ENCODE peak calls at places on chromosomes 11 and 22, in ten cellular contexts. A, T, S, P, Z, Q, D, Y, E and X are unnamed samples.

GRCh38 chr11:106321601-106322000 is 244.1 kb downstream of the AASDHPPT start:
- DNase-seq in A (no peak), T (no peak), S (no peak), P (no peak), Z (no peak), Q (no peak), D (no peak), Y (no peak), E (no peak), X (no peak)

GRCh38 chr11:27698872-27699241 is 1.4 kb downstream of the BDNF start:
- DNase-seq in A (peak), T (peak), S (peak), P (peak), Z (peak), Q (peak), D (peak), Y (peak), E (peak), X (peak)

GRCh38 chr22:17119481-17120202 is 1.5 kb downstream of the TMEM121B start:
- DNase-seq in A (no peak), T (no peak), S (no peak), P (peak), Z (peak), Q (peak), D (peak), Y (no peak), E (peak), X (no peak)

GRCh38 chr11:14768789-14769188 is 123.2 kb downstream of the CYP2R1 start:
- DNase-seq in A (no peak), T (no peak), S (no peak), P (no peak), Z (no peak), Q (no peak), D (no peak), Y (no peak), E (no peak), X (no peak)

GRCh38 chr22:50027639-50028537 is 15.3 kb upstream of the IL17REL start:
- DNase-seq in A (no peak), T (peak), S (no peak), P (no peak), Z (no peak), Q (peak), D (no peak), Y (no peak), E (no peak), X (peak)

GRCh38 chr11:71206186-71206585 is 46.2 kb downstream of the SHANK2 start:
- DNase-seq in A (peak), T (no peak), S (no peak), P (no peak), Z (peak), Q (no peak), D (peak), Y (no peak), E (peak), X (no peak)

GRCh38 chr11:94671553-94672366 is 96.4 kb upstream of the AMOTL1 start:
- DNase-seq in A (peak), T (no peak), S (peak), P (no peak), Z (no peak), Q (no peak), D (no peak), Y (no peak), E (no peak), X (peak)

GRCh38 chr22:17106785-17107546 is 14.2 kb downstream of the TMEM121B start:
- DNase-seq in A (no peak), T (no peak), S (no peak), P (no peak), Z (no peak), Q (no peak), D (no peak), Y (no peak), E (no peak), X (no peak)

GRCh38 chr11:122727101-122727929 is 71.8 kb downstream of the UBASH3B start:
- DNase-seq in A (no peak), T (no peak), S (no peak), P (no peak), Z (no peak), Q (no peak), D (no peak), Y (no peak), E (no peak), X (no peak)

GRCh38 chr11:8330416-8330815 is 66.7 kb upstream of the LMO1 start:
- DNase-seq in A (no peak), T (no peak), S (no peak), P (no peak), Z (no peak), Q (no peak), D (peak), Y (no peak), E (no peak), X (no peak)

GRCh38 chr22:46371623-46372226 is 36.2 kb downstream of the TRMU start:
- DNase-seq in A (no peak), T (no peak), S (no peak), P (no peak), Z (no peak), Q (no peak), D (no peak), Y (no peak), E (no peak), X (no peak)

GRCh38 chr11:96303067-96303466 is 39.9 kb downstream of the MAML2 start:
- DNase-seq in A (no peak), T (peak), S (peak), P (no peak), Z (peak), Q (no peak), D (no peak), Y (no peak), E (no peak), X (peak)

GRCh38 chr22:49095366-49095765 is 732.3 kb downstream of the BRD1 start:
- DNase-seq in A (no peak), T (no peak), S (no peak), P (no peak), Z (no peak), Q (no peak), D (no peak), Y (no peak), E (no peak), X (no peak)

GRCh38 chr11:86802601-86803051 is 2.3 kb downstream of the PRSS23 start:
- DNase-seq in A (peak), T (peak), S (no peak), P (no peak), Z (peak), Q (peak), D (no peak), Y (no peak), E (peak), X (peak)

GRCh38 chr11:72421351-72421750 is 13.0 kb downstream of the CLPB start:
- DNase-seq in A (no peak), T (no peak), S (no peak), P (no peak), Z (no peak), Q (no peak), D (no peak), Y (no peak), E (no peak), X (no peak)

GRCh38 chr22:31789803-31790202 is 36.0 kb downstream of the DEPDC5 start:
- DNase-seq in A (no peak), T (no peak), S (no peak), P (no peak), Z (no peak), Q (no peak), D (no peak), Y (no peak), E (no peak), X (no peak)

GRCh38 chr11:35364101-35364780 is 55.1 kb downstream of the SLC1A2 start:
- DNase-seq in A (peak), T (peak), S (peak), P (peak), Z (peak), Q (no peak), D (peak), Y (no peak), E (peak), X (peak)

GRCh38 chr11:77278595-77279506 is 22.6 kb downstream of the GDPD4 start:
- DNase-seq in A (peak), T (no peak), S (no peak), P (no peak), Z (peak), Q (no peak), D (no peak), Y (no peak), E (no peak), X (peak)

DNA sequence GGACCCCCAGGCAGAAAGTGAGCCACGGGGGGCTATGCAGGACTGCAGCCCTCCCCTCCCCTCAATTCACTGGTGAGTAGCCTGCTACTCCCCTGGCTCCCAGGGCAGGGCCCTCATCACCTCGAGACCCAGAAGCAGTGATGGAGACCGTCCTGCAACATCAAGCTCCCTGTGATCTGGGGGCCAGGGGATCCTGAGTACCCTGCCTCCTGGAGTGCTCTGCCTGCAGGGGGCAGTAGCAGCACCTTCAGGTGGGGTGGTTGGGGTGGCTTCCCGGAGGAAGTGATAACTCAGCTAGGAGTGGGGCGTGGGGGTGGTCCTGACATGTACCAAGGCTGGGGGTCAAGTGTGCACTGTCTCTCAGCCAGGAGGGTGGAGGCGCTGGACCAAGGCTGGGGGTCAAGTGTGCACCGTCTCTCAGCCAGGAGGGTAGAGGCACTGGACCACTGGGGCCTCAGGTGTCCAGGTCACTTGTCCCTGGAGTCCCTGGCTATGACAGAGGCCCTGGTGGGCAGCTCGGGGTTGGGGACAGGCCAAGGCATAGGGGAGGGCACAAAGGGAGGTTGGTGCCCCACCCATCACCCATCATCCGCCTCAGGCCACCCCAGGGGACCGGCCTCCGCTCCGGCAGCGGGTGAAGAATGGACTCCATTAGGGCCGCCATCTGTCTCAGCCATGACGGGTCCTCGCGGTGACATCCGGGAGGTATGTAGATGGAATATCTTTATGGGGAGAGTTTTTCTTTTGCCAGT is 9.4 kb downstream of the RTN4R start:
- DNase-seq in A (no peak), T (no peak), S (no peak), P (no peak), Z (no peak), Q (no peak), D (no peak), Y (no peak), E (no peak), X (no peak)
- TF ChIP-seq CTCF in A (peak), T (peak), S (peak), P (no peak), Z (peak), Q (peak), D (peak), Y (peak), E (no peak), X (peak)

DNA sequence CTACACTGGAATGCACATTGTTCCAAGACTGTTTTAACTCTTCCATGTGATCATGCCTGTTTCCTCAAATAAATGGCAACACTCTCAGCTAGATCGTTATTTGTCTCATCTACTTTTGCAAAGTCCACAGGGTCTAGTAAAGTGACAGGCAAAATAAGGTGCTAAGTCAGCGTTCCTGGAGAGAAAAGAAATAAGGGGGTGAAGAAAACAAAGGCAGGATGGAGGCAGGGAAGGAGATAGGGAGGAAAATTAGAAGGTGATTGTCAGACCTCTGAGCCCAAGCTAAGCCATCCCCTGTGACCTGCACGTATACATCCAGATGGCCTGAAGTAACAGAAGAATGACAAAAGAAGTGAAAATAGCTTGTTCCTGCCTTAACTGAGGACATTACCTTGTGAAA is 132.1 kb downstream of the RAB38 start:
- DNase-seq in A (no peak), T (no peak), S (no peak), P (no peak), Z (no peak), Q (peak), D (no peak), Y (no peak), E (no peak), X (no peak)
- TF ChIP-seq CTCF in A (no peak), T (no peak), S (no peak), P (no peak), Z (no peak), Q (no peak), D (no peak), Y (no peak), E (no peak), X (no peak)

GRCh38 chr22:39308614-39309363 is 10.6 kb downstream of the RPL3 start:
- DNase-seq in A (peak), T (peak), S (peak), P (no peak), Z (peak), Q (peak), D (peak), Y (peak), E (peak), X (peak)
- TF ChIP-seq CTCF in A (peak), T (no peak), S (peak), P (no peak), Z (peak), Q (no peak), D (no peak), Y (peak), E (no peak), X (peak)

GRCh38 chr11:22778642-22779041 is 51.0 kb downstream of the SVIP start:
- DNase-seq in A (no peak), T (no peak), S (no peak), P (no peak), Z (no peak), Q (no peak), D (no peak), Y (no peak), E (no peak), X (no peak)
- TF ChIP-seq CTCF in A (no peak), T (no peak), S (no peak), P (no peak), Z (no peak), Q (peak), D (no peak), Y (no peak), E (no peak), X (no peak)

DNA sequence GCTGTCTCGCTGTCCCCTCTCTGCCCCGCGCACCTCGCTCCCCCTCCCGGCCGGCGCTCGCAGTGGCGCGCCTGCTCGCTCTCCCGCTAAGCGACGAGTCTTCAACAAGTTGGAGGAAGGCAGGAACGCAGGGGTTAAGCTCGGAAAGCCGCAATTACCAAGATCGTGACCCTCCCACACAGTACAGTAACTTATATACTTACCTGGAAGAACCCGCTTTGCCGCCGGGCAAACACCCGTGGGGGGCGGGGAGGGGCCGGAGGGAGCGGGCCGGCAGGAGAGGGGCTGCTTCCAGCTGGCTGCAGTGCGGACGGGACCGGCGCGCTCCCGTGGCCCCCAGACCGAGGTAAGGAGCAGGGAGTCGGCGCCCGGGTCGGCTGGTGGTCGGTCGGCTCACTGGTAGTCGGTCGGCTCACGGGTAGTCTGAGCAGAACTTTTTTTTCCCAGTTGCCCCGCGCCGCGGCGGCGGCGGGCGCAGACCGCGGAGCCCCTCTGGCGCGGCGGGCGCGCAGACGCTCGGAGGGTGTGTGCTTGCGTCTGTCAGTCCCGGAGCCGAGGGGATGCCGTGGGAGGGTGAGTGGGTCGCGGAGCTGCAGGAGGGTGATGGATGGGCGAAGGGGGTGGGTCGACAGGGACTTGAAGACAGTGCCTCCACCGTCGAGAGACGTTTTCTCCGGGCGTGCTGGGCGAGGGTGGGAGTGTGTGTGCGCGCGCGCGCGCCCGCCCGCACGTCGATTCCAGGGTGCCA is 101.2 kb upstream of the HSD17B12 start:
- DNase-seq in A (no peak), T (peak), S (no peak), P (no peak), Z (peak), Q (peak), D (no peak), Y (no peak), E (peak), X (no peak)
- TF ChIP-seq CTCF in A (peak), T (no peak), S (peak), P (peak), Z (peak), Q (peak), D (peak), Y (peak), E (no peak), X (peak)

DNA sequence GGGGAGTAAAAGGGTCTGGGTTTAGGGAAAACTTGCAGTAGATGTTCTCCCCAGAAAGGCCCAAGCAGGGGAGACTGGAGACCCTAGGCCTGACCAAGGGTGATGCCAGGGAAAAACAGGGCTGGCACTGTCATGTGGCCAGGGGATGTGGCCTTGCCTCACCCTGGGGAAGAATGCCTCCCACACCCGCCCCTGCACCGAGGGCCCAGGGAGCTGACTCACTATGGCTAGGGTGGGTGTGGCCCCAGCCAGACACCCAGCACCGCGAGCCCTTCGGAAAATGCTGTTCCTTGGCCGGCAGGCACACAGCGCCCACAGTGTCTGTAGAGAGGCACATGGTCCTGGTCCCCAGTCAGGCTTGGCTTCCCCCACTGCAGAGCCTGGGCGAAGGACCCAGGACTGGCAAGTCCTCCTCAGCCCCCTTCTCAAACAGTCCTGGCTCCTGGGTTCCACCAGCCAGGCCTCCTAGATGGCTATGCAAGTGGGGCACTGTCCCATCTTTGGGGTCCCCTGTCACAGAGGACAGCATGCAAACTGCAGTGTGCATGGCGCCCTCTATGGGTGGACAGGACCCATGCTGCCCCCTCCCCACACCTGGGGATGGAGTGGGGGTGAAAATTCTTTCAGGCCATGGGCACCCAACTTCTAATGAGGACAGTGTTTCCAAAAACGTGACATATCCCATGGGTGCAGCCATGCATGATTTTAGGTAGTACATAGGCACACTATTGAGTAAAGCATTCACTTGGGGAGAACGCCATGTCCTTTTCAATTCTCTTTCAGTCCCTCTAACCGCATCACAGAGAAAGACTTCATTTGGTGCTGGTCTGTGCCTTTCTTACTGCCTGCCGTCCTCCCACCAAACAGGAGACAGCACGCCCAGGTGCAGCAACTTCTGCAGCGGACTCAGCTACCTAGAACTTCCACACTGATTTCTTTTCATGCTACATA is 15.2 kb downstream of the TMPRSS5 start:
- DNase-seq in A (peak), T (peak), S (peak), P (no peak), Z (peak), Q (peak), D (peak), Y (no peak), E (no peak), X (peak)
- TF ChIP-seq CTCF in A (peak), T (peak), S (peak), P (peak), Z (peak), Q (peak), D (no peak), Y (no peak), E (no peak), X (peak)